ENCODE peak calls at places on chromosomes 13 and 19, in nine cellular contexts. Z, I, P, T, G, M, R, A and Y are unnamed samples.

GRCh38 chr19:14006766-14007562 is 844 bp upstream of the RFX1 start:
- DNase-seq in T (no peak), P (peak), M (peak), Z (peak), A (no peak), I (peak), R (no peak), G (no peak), Y (no peak)

GRCh38 chr13:69857188-69857821 is 250.3 kb upstream of the ATXN8OS start:
- DNase-seq in G (peak), P (no peak), A (peak), M (peak), I (no peak), Z (peak), R (no peak), T (peak), Y (peak)

GRCh38 chr19:49400034-49400433 is 12.0 kb downstream of the KASH5 start:
- DNase-seq in P (no peak), T (no peak), M (no peak), Z (no peak), G (no peak), I (no peak), R (no peak), A (no peak), Y (peak)

GRCh38 chr19:3661284-3662238 is 35.0 kb upstream of the CACTIN start:
- DNase-seq in R (no peak), M (no peak), P (no peak), A (no peak), T (no peak), I (no peak), Z (no peak), G (no peak), Y (no peak)

GRCh38 chr13:97798171-97798821 is 155.2 kb upstream of the IPO5 start:
- DNase-seq in R (no peak), M (no peak), I (no peak), P (no peak), G (no peak), A (peak), T (no peak), Z (no peak), Y (peak)

GRCh38 chr13:91017031-91017668 is 330.3 kb upstream of the MIR17HG start:
- DNase-seq in R (peak), Z (peak), I (peak), P (peak), T (peak), A (peak), G (peak), M (peak), Y (peak)

GRCh38 chr13:51033431-51034185 is 77.5 kb downstream of the C13orf42 start:
- DNase-seq in Z (no peak), A (no peak), G (no peak), I (no peak), T (no peak), R (no peak), P (no peak), M (no peak), Y (no peak)

GRCh38 chr19:39515551-39516191 is 732 bp downstream of the SELENOV start:
- DNase-seq in T (no peak), I (no peak), R (no peak), G (no peak), P (no peak), Z (peak), A (no peak), M (no peak), Y (no peak)

GRCh38 chr19:12801466-12802266 is at the start of the genes PRDX2 and THSD8:
- DNase-seq in P (peak), Z (peak), I (peak), G (peak), R (peak), M (no peak), A (peak), T (no peak), Y (peak)

GRCh38 chr13:100392709-100393630 is 195.6 kb downstream of the GGACT start:
- DNase-seq in G (peak), T (peak), M (peak), I (no peak), P (peak), A (peak), R (peak), Z (no peak), Y (peak)

GRCh38 chr13:33363328-33363727 is 77.8 kb upstream of the STARD13 start:
- DNase-seq in R (no peak), G (no peak), P (no peak), Z (no peak), M (no peak), A (no peak), T (no peak), I (no peak), Y (no peak)

GRCh38 chr13:113557013-113557412 is 27.5 kb upstream of the TFDP1 start:
- DNase-seq in P (peak), T (no peak), G (no peak), A (no peak), I (no peak), Z (no peak), M (no peak), R (no peak), Y (no peak)

GRCh38 chr19:53132231-53132991 is at the start of gene ZNF415:
- DNase-seq in Z (peak), T (no peak), R (peak), M (peak), G (peak), A (peak), I (peak), P (peak), Y (no peak)

GRCh38 chr19:14091086-14091884 is 734 bp upstream of the SAMD1 start:
- DNase-seq in M (peak), Z (peak), P (no peak), I (peak), R (peak), T (peak), A (peak), G (peak), Y (peak)

GRCh38 chr13:54241719-54242118 is 1213.1 kb downstream of the OLFM4 start:
- DNase-seq in P (no peak), M (no peak), T (no peak), R (no peak), A (no peak), G (no peak), I (no peak), Z (no peak), Y (peak)

GRCh38 chr13:43785681-43786471 is 896 bp downstream of the ENOX1 start:
- DNase-seq in I (peak), A (peak), M (peak), P (peak), Z (peak), T (peak), G (peak), R (peak), Y (peak)

GRCh38 chr19:19384486-19384885 is 21.0 kb upstream of the GATAD2A start:
- DNase-seq in P (no peak), R (no peak), M (no peak), I (no peak), Z (no peak), G (no peak), T (no peak), A (no peak), Y (no peak)

GRCh38 chr19:33473644-33474305 is 47.8 kb downstream of the PEPD start:
- DNase-seq in Z (no peak), I (peak), G (no peak), P (no peak), A (no peak), T (no peak), M (peak), R (no peak), Y (no peak)

GRCh38 chr19:17938092-17938845 is 5.5 kb downstream of the CCDC124 start:
- DNase-seq in R (peak), Z (peak), A (peak), M (peak), G (peak), P (peak), I (peak), T (peak), Y (peak)

GRCh38 chr19:55098716-55099556 is 18.5 kb downstream of the PPP1R12C start:
- DNase-seq in I (no peak), G (no peak), P (no peak), A (no peak), R (no peak), T (no peak), M (no peak), Z (peak), Y (no peak)

GRCh38 chr19:40286235-40286530 is 1.0 kb upstream of the AKT2 start:
- DNase-seq in A (no peak), I (no peak), Z (no peak), P (no peak), R (no peak), G (no peak), M (no peak), T (no peak), Y (no peak)

GRCh38 chr13:39527961-39528720 is 74.9 kb downstream of the LHFPL6 start:
- DNase-seq in T (peak), G (no peak), M (peak), P (no peak), A (peak), Z (no peak), R (no peak), I (no peak), Y (peak)
- TF ChIP-seq CTCF in T (no peak), G (no peak), M (no peak), P (no peak), A (no peak), Z (no peak), R (no peak), I (no peak), Y (no peak)

DNA sequence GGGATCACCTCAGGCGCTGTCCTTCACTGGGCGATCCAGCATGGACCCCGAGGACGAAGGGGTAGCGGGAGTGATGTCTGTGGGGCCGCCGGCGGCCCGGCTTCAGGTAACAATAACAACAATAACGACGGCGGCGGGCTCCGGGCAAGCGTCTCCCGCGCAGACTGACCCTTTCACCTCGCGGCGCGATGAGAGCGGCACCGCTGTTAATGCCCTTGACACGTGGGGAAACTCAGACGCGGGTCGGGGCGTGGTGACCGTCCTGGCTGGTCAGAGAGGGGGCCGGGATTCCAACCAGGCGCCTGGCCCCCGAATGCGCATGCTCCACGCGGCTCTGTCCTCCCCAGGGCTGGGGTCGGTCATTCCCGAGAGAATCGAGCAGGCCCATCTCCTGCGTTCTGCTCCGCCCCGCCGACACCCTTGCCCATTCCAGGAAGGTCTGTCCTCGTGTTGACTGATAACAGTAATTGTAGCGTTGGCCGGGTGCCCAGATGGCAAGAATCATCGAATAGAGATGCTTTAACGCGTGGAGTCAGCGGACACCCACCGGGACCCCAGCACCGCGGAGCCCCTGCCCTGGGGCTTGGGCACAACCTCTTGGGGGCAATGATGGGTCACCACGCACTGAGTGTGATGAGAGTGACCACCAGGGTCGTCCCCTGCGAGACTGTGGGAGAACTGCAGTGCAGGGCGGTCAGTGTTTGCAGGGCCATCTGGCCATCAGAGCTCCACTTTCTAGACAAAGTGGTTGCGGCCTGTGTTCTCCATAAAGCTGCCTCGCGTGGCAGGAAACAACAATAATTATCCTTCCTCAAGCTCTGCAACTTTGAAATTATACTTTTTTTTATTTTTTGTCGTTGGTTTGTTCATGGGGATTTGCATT is 528 bp downstream of the ZNF8 start:
- DNase-seq in I (peak), R (peak), Z (peak), G (peak), P (peak), A (peak), M (peak), T (peak), Y (peak)
- TF ChIP-seq CTCF in I (no peak), R (no peak), Z (no peak), G (no peak), P (no peak), A (no peak), M (no peak), T (no peak), Y (no peak)

DNA sequence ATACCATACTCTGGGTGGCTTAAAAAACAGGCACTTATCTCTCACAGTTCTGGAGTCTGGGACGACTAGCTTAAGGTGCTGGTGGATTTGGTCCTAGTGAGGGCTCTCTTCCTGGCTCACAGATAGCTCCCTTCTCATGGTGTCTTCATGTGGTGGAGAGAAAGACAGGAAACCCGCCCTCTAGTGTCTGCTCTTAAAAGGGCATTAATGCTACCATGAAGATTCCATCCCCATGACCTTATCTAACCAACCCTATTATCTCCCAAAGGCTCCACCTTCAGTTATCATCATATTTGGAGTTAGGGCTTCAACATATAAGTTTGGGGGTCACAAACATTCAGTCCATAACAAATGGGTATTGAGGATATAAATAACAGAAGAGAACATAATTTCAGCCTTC is 139.4 kb downstream of the HS6ST3 start:
- DNase-seq in P (peak), Z (no peak), T (peak), G (peak), I (no peak), A (peak), M (no peak), R (no peak), Y (peak)
- TF ChIP-seq CTCF in P (peak), Z (peak), T (peak), G (peak), I (peak), A (peak), M (peak), R (peak), Y (peak)

GRCh38 chr19:16066611-16067104 is 9.6 kb upstream of the TPM4 start:
- DNase-seq in G (peak), I (no peak), A (peak), Z (no peak), M (peak), P (peak), T (peak), R (peak), Y (peak)
- TF ChIP-seq CTCF in G (peak), I (peak), A (peak), Z (no peak), M (no peak), P (no peak), T (peak), R (peak), Y (no peak)